ENCODE peak calls at places on chromosomes 12 and 14, in six cellular contexts. C is HCT116, S is mammary epithelial cell, U is GM12878, W is fibroblast of lung, Z is neural progenitor cell. Y is an unnamed sample.

GRCh38 chr14:63891148-63891964 is 38.6 kb downstream of the SYNE2 start:
- DNase-seq in C (no peak), W (peak; percentile 31), Z (peak; percentile 36), U (no peak), S (no peak), Y (no peak)

GRCh38 chr12:68119724-68120211 is 39.8 kb downstream of the IFNG start:
- DNase-seq in W (no peak), S (peak; percentile 52), C (no peak), U (peak; percentile 73), Z (no peak), Y (peak; percentile 51)

GRCh38 chr14:73208846-73209245 is 28.5 kb upstream of the PAPLN start:
- DNase-seq in U (no peak), W (no peak), S (no peak), Z (no peak), C (no peak), Y (no peak)

GRCh38 chr12:126512916-126513913 is 1448.0 kb downstream of the AACS start:
- DNase-seq in U (no peak), Z (peak; percentile 27), W (no peak), C (no peak), S (no peak), Y (no peak)

GRCh38 chr12:116053479-116054195 is 223.9 kb downstream of the MED13L start:
- DNase-seq in S (peak; percentile 14), C (no peak), U (no peak), W (peak; percentile 95), Z (no peak), Y (no peak)

GRCh38 chr12:124763594-124763979 is 100.1 kb downstream of the SCARB1 start:
- DNase-seq in Z (no peak), S (no peak), W (no peak), U (no peak), C (no peak), Y (no peak)

GRCh38 chr12:72790273-72790672 is 518.1 kb downstream of the TRHDE start:
- DNase-seq in C (no peak), W (no peak), Z (no peak), S (peak; percentile 63), U (no peak), Y (no peak)

GRCh38 chr12:12613334-12613733 is 1.7 kb downstream of the CREBL2 start:
- DNase-seq in S (no peak), W (no peak), C (no peak), Z (no peak), U (no peak), Y (no peak)

GRCh38 chr12:124305136-124305535 is 10.2 kb downstream of the RFLNA start:
- DNase-seq in W (no peak), C (no peak), Z (no peak), S (no peak), U (no peak), Y (no peak)

GRCh38 chr12:11228268-11228879 is 41.1 kb downstream of the PRB3 start:
- DNase-seq in S (peak; percentile 39), C (peak; percentile 35), U (peak; percentile 16), Z (peak; percentile 77), W (peak; percentile 39), Y (peak; percentile 31)

GRCh38 chr14:103401223-103402214 is 16.3 kb downstream of the MARK3 start:
- DNase-seq in W (peak; percentile 74), C (no peak), S (peak; percentile 85), U (no peak), Z (peak; percentile 32), Y (no peak)

GRCh38 chr14:102775855-102776760 is 1.1 kb upstream of the TRAF3 start:
- DNase-seq in U (no peak), S (peak; percentile 50), W (peak; percentile 45), Z (no peak), C (no peak), Y (no peak)

GRCh38 chr12:131049002-131049401 is 95.3 kb downstream of the ADGRD1 start:
- DNase-seq in W (no peak), U (no peak), S (no peak), Z (no peak), C (no peak), Y (no peak)

GRCh38 chr12:42261708-42262107 is 23.7 kb upstream of the YAF2 start:
- DNase-seq in W (no peak), U (no peak), C (no peak), Z (no peak), S (no peak), Y (no peak)

GRCh38 chr14:90924618-90925345 is 108.6 kb upstream of the TTC7B start:
- DNase-seq in C (no peak), S (peak; percentile 23), Z (no peak), W (peak; percentile 70), U (no peak), Y (no peak)

GRCh38 chr12:121209221-121209620 is 708 bp upstream of the P2RX4 start:
- DNase-seq in Z (no peak), U (no peak), S (no peak), W (no peak), C (no peak), Y (no peak)

GRCh38 chr12:19895609-19896008 is 456.3 kb downstream of the AEBP2 start:
- DNase-seq in Z (no peak), C (no peak), W (no peak), S (no peak), U (no peak), Y (no peak)

GRCh38 chr14:103867523-103867953 is 20.2 kb upstream of the PPP1R13B start:
- DNase-seq in U (no peak), Z (no peak), W (no peak), S (peak; percentile 70), C (no peak), Y (no peak)

GRCh38 chr12:531951-532585 is 72.3 kb downstream of the B4GALNT3 start:
- DNase-seq in S (peak; percentile 52), W (no peak), Z (no peak), U (no peak), C (no peak), Y (no peak)

GRCh38 chr14:61064866-61065265 is 83.8 kb downstream of the SLC38A6 start:
- DNase-seq in W (no peak), Z (no peak), S (no peak), C (no peak), U (no peak), Y (no peak)

GRCh38 chr12:116288735-116289134 is 11.2 kb upstream of the MED13L start:
- DNase-seq in Z (no peak), U (no peak), C (no peak), W (no peak), S (no peak), Y (no peak)

GRCh38 chr14:73133795-73134194 is 2.5 kb upstream of the PSEN1 start:
- DNase-seq in S (no peak), W (no peak), C (no peak), U (no peak), Z (no peak), Y (no peak)

GRCh38 chr12:70719084-70719483 is 81.9 kb upstream of the PTPRB start:
- DNase-seq in W (no peak), U (no peak), S (no peak), Z (no peak), C (no peak), Y (no peak)

GRCh38 chr12:113333877-113334785 is 778 bp downstream of the SLC8B1 start:
- DNase-seq in S (peak; percentile 16), W (no peak), U (no peak), Z (no peak), C (no peak), Y (peak; percentile 7)

GRCh38 chr12:63021126-63021525 is 86.2 kb upstream of the PPM1H start:
- DNase-seq in U (no peak), W (no peak), C (no peak), Z (no peak), S (no peak), Y (no peak)

GRCh38 chr14:97486601-97487120 is 689.5 kb downstream of the VRK1 start:
- DNase-seq in S (no peak), C (no peak), W (no peak), U (no peak), Z (no peak), Y (no peak)

GRCh38 chr14:52267501-52268190 is at the start of gene PTGDR:
- DNase-seq in U (no peak), C (no peak), W (peak; percentile 30), S (peak; percentile 6), Z (peak; percentile 70), Y (no peak)
- TF ChIP-seq EZH2 in U (no peak), C (no peak), W (no peak), S (no peak), Z (no peak), Y (no peak)

GRCh38 chr12:112001555-112001954 is 11.4 kb downstream of the TMEM116 start:
- DNase-seq in S (no peak), Z (no peak), W (peak; percentile 11), U (no peak), C (no peak), Y (no peak)
- TF ChIP-seq EZH2 in S (no peak), Z (no peak), W (no peak), U (no peak), C (no peak), Y (no peak)

DNA sequence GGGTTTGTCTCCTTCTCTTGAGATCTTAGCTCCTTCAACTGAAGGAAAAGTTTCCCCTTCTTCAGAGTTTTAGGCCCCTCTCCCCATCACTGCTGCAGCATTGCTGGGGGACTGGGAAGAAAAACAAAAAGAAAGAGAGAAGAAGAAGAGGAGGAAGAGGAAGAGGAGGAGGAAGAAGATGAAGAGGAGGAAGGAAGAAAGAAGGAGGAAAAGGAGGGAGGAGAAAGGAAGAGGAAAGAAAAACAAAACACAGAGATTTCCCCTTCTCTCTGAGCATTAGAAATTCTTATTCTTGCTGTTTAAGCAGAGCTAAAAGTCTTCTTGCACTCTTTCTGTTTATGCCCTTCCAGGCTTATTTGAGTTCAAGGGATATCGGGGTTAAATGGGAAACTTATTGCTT is 219.8 kb upstream of the AMIGO2 start:
- DNase-seq in Z (no peak), W (no peak), U (no peak), C (no peak), S (no peak), Y (no peak)
- TF ChIP-seq EZH2 in Z (no peak), W (no peak), U (no peak), C (no peak), S (no peak), Y (no peak)

GRCh38 chr12:65899289-65899688 is 75.0 kb downstream of the HMGA2 start:
- DNase-seq in S (no peak), Z (no peak), W (no peak), C (no peak), U (no peak), Y (no peak)

GRCh38 chr12:65902504-65902903 is 78.2 kb downstream of the HMGA2 start:
- DNase-seq in W (peak; percentile 58), C (no peak), S (no peak), Z (no peak), U (no peak), Y (no peak)

GRCh38 chr12:65903680-65904403 is 79.6 kb downstream of the HMGA2 start:
- DNase-seq in W (no peak), C (no peak), Z (no peak), U (no peak), S (no peak), Y (no peak)

GRCh38 chr12:65896743-65897142 is 72.5 kb downstream of the HMGA2 start:
- DNase-seq in Z (no peak), C (no peak), U (no peak), W (no peak), S (no peak), Y (no peak)

GRCh38 chr12:65900912-65901672 is 76.8 kb downstream of the HMGA2 start:
- DNase-seq in C (no peak), Z (no peak), W (no peak), S (no peak), U (no peak), Y (no peak)
- TF ChIP-seq EZH2 in C (no peak), Z (no peak), W (no peak), S (no peak), U (no peak), Y (no peak)